ENCODE peak calls at places on chromosome 7, in four cellular contexts. J is A549, T is K562, C is WTC11. Z is an unnamed sample.

GRCh38 chr7:40199076-40199802 is 64.4 kb downstream of the SUGCT start:
- DNase-seq in C (no peak), T (peak; percentile 8), J (no peak), Z (no peak)

GRCh38 chr7:106112972-106113421 is 885 bp upstream of the SYPL1 start:
- DNase-seq in C (no peak), T (peak; percentile 27), J (no peak), Z (no peak)

GRCh38 chr7:51278797-51279196 is 37.8 kb downstream of the COBL start:
- DNase-seq in T (peak; percentile 11), J (no peak), C (no peak), Z (no peak)

GRCh38 chr7:157495594-157495993 is 158.8 kb downstream of the DNAJB6 start:
- DNase-seq in C (no peak), T (no peak), J (no peak), Z (no peak)

GRCh38 chr7:371119-371778 is 81.3 kb downstream of the FOXL3 start:
- DNase-seq in T (peak; percentile 28), J (peak; percentile 48), C (peak; percentile 3), Z (peak; percentile 90)

GRCh38 chr7:120273476-120273975 is 551 bp downstream of the KCND2 start:
- DNase-seq in J (no peak), T (no peak), C (peak; percentile 72), Z (peak; percentile 0)

GRCh38 chr7:110507832-110508231 is 583.1 kb upstream of the LRRN3 start:
- DNase-seq in T (no peak), J (no peak), C (no peak), Z (no peak)

GRCh38 chr7:151028131-151028947 is at the start of gene ABCB8:
- DNase-seq in J (peak; percentile 100), C (peak; percentile 99), T (peak; percentile 100), Z (peak; percentile 97)

GRCh38 chr7:87218941-87219544 is 489 bp downstream of the TMEM243 start:
- DNase-seq in C (peak; percentile 65), J (peak; percentile 42), T (peak; percentile 44), Z (peak; percentile 28)

GRCh38 chr7:34282271-34282670 is 375.7 kb upstream of the NPSR1 start:
- DNase-seq in T (no peak), J (no peak), C (no peak), Z (no peak)

GRCh38 chr7:13321321-13321720 is 633.9 kb downstream of the ARL4A start:
- DNase-seq in T (no peak), C (no peak), J (no peak), Z (no peak)

GRCh38 chr7:157139142-157140117 is 704 bp downstream of the UBE3C start:
- DNase-seq in J (peak; percentile 33), C (peak; percentile 52), T (peak; percentile 44), Z (no peak)

GRCh38 chr7:69596723-69597277 is 1.5 kb upstream of the AUTS2 start:
- DNase-seq in T (no peak), J (no peak), C (no peak), Z (no peak)

GRCh38 chr7:27144799-27145166 is 1.3 kb upstream of the HOXA5 start:
- DNase-seq in C (peak; percentile 38), T (no peak), J (no peak), Z (no peak)

GRCh38 chr7:116588641-116589594 is 64.1 kb downstream of the CAV1 start:
- DNase-seq in C (no peak), J (peak; percentile 29), T (peak; percentile 75), Z (peak; percentile 40)

GRCh38 chr7:22935269-22935668 is 78.7 kb downstream of the HYCC1 start:
- DNase-seq in J (no peak), C (no peak), T (no peak), Z (no peak)

GRCh38 chr7:151280388-151281019 is 32.0 kb upstream of the SMARCD3 start:
- DNase-seq in T (no peak), C (no peak), J (no peak), Z (no peak)

GRCh38 chr7:55504093-55504859 is 68.0 kb downstream of the VOPP1 start:
- DNase-seq in C (no peak), J (no peak), T (no peak), Z (no peak)

GRCh38 chr7:38492010-38492409 is 139.2 kb downstream of the AMPH start:
- DNase-seq in C (no peak), J (no peak), T (peak; percentile 1), Z (no peak)

GRCh38 chr7:74466196-74466813 is 12.6 kb downstream of the GTF2IRD1 start:
- DNase-seq in J (no peak), C (no peak), T (no peak), Z (no peak)

GRCh38 chr7:44973610-44974401 is 5.0 kb downstream of the MYO1G start:
- DNase-seq in C (peak; percentile 55), J (no peak), T (peak; percentile 85), Z (peak; percentile 34)

GRCh38 chr7:124031919-124032318 is 948 bp downstream of the TMEM229A start:
- DNase-seq in C (peak; percentile 13), J (no peak), T (no peak), Z (no peak)

GRCh38 chr7:81462672-81463071 is 307.2 kb downstream of the HGF start:
- DNase-seq in T (no peak), J (no peak), C (no peak), Z (no peak)

GRCh38 chr7:12732428-12732827 is 45.0 kb downstream of the ARL4A start:
- DNase-seq in T (no peak), C (no peak), J (no peak), Z (no peak)

GRCh38 chr7:67593807-67594206 is 597.2 kb downstream of the TYW1 start:
- DNase-seq in T (no peak), J (no peak), C (peak; percentile 13), Z (no peak)

GRCh38 chr7:129788993-129789392 is 163.8 kb downstream of the UBE2H start:
- DNase-seq in J (no peak), T (no peak), C (no peak), Z (no peak)

GRCh38 chr7:82164813-82165212 is 278.8 kb downstream of the CACNA2D1 start:
- DNase-seq in T (no peak), C (no peak), J (no peak), Z (no peak)

GRCh38 chr7:36796850-36797618 is 72.7 kb upstream of the AOAH start:
- DNase-seq in T (no peak), J (no peak), C (no peak), Z (peak; percentile 28)

GRCh38 chr7:28686418-28686800 is 271.7 kb downstream of the TRIL start:
- DNase-seq in C (peak; percentile 28), T (peak; percentile 13), J (no peak), Z (no peak)

GRCh38 chr7:92569137-92569536 is 21.1 kb downstream of the FAM133B start:
- DNase-seq in J (no peak), C (no peak), T (no peak), Z (no peak)

GRCh38 chr7:98286093-98286525 is 4.6 kb downstream of the BRI3 start:
- DNase-seq in J (no peak), C (no peak), T (peak; percentile 41), Z (peak; percentile 30)

DNA sequence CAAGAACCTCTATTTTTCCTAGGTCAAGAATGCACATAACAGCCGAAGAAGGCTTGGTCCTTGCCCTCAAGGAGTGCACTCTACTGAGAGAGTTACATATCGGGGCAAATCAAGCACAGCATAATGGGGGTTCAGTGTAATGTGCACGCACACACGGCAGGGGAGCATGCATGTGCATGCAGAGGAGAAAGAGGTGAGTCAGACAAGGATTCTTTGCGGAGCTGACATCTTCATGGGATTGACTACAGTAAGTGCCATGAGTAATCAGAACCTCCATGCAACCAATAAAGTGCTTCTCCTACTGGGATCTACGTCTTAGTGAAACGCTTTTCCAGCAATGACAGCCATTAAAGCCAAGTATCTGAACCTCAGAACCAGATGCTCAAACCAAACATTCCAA is 123.6 kb downstream of the RNF216 start:
- DNase-seq in J (no peak), C (no peak), T (no peak), Z (no peak)
- TF ChIP-seq NR3C1 in J (no peak), C (no peak), T (no peak), Z (no peak)

GRCh38 chr7:79011921-79012320 is 441.5 kb downstream of the MAGI2 start:
- DNase-seq in T (no peak), J (no peak), C (no peak), Z (no peak)
- TF ChIP-seq NR3C1 in T (no peak), J (no peak), C (no peak), Z (no peak)

DNA sequence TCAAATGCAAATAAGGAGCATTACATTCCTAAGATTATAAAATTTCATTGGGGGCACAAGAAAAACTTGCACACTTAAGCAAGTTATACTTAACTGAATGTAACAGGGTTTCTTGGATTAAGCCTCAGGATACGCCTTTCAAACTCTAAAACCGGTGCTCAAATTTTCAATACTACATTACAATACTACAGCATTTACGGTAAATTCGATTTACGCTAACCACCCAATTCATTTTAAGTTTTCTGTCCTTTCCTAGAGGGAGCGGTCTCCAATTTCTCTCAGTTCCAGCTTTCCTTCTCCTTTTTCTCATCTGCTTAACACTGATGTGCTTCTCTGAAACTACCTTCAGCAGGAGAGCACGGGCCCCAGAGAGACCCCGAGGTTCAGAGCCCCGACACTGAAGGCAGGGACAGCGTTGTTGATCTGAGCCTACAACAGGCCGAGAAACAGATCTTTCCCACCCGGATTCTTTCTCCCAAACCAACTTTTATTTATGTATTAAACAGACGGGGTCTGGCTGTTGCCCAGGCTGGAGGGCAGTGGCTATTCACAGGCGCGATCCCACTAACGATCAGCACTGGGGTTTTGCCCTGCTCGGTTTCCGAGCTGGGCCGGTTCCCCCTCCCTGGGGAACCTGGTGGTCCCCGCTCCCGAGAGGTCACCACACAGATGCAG is 798 bp downstream of the ZNF425 start:
- DNase-seq in J (no peak), C (no peak), T (no peak), Z (no peak)
- TF ChIP-seq NR3C1 in J (no peak), C (no peak), T (no peak), Z (no peak)

GRCh38 chr7:108568801-108569380 is 615 bp downstream of the THAP5 start:
- DNase-seq in T (no peak), C (no peak), J (peak; percentile 6), Z (no peak)
- TF ChIP-seq NR3C1 in T (no peak), C (no peak), J (no peak), Z (no peak)

GRCh38 chr7:33107136-33108066 is 1.8 kb downstream of the RP9 start:
- DNase-seq in T (peak; percentile 64), C (peak; percentile 70), J (peak; percentile 18), Z (peak; percentile 47)
- TF ChIP-seq NR3C1 in T (no peak), C (no peak), J (no peak), Z (no peak)

DNA sequence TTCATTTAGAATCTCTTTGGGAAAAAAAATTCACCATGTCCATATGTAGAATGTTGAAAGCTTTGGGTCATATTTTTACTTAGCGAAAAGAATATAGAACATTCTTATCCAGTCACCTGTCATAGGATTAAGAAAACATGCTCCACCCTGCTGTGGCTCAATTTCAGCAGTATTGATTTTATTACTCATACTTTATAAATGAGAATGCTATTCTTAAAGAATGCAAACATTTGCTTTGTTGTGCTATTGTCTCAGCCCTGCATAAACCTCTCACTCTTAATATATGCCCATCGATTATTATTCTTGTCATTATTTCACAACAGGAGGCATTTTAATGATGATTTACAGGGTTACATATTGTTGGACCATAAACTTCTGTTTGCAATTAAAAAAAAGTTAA is 49.8 kb upstream of the SHH start:
- DNase-seq in C (no peak), T (no peak), J (peak; percentile 21), Z (no peak)
- TF ChIP-seq NR3C1 in C (no peak), T (no peak), J (no peak), Z (no peak)

Z was measured in HepG2.